ENCODE peak calls at places on chromosomes 2 and 18, in five cellular contexts. S is M059J, I is kidney epithelial cell, T is NCI-H2081, M is GM03348. K is an unnamed sample.

GRCh38 chr2:120209427-120210233 is 13.6 kb downstream of the TMEM185B start:
- DNase-seq in S (no peak), I (no peak), T (no peak), M (no peak), K (no peak)

GRCh38 chr2:37742286-37742685 is 70.8 kb upstream of the CDC42EP3 start:
- DNase-seq in S (no peak), I (no peak), T (no peak), M (peak), K (peak)

GRCh38 chr2:120466704-120467054 is 120.7 kb downstream of the INHBB start:
- DNase-seq in S (no peak), I (no peak), T (no peak), M (peak), K (no peak)

GRCh38 chr18:72672364-72673151 is 128.4 kb upstream of the CBLN2 start:
- DNase-seq in S (peak), I (no peak), T (peak), M (peak), K (peak)

GRCh38 chr2:127605691-127606277 is 40.2 kb upstream of the GPR17 start:
- DNase-seq in S (no peak), I (no peak), T (no peak), M (no peak), K (no peak)

GRCh38 chr2:196849895-196850294 is 40.7 kb upstream of the C2orf66 start:
- DNase-seq in S (peak), I (peak), T (no peak), M (peak), K (peak)

GRCh38 chr2:109487237-109487869 is 126.4 kb downstream of the SEPTIN10 start:
- DNase-seq in S (peak), I (peak), T (no peak), M (no peak), K (peak)

GRCh38 chr2:126876631-126877030 is 22.1 kb upstream of the TEX51 start:
- DNase-seq in S (no peak), I (no peak), T (no peak), M (no peak), K (no peak)

GRCh38 chr2:198252472-198252871 is 448.1 kb downstream of the PLCL1 start:
- DNase-seq in S (no peak), I (no peak), T (no peak), M (no peak), K (no peak)

GRCh38 chr18:76519156-76519549 is 24.1 kb upstream of the ZNF516 start:
- DNase-seq in S (no peak), I (no peak), T (peak), M (no peak), K (no peak)

GRCh38 chr2:64062840-64063239 is 43.6 kb upstream of the VPS54 start:
- DNase-seq in S (peak), I (peak), T (peak), M (no peak), K (no peak)

GRCh38 chr2:102336502-102336945 is 19.1 kb upstream of the IL18R1 start:
- DNase-seq in S (peak), I (no peak), T (no peak), M (no peak), K (no peak)

GRCh38 chr18:22694954-22695353 is 238.2 kb upstream of the RBBP8 start:
- DNase-seq in S (peak), I (no peak), T (no peak), M (peak), K (peak)

GRCh38 chr2:64937341-64938230 is 51.6 kb upstream of the SLC1A4 start:
- DNase-seq in S (no peak), I (no peak), T (no peak), M (no peak), K (no peak)

GRCh38 chr18:26655614-26656400 is 107.5 kb upstream of the KCTD1 start:
- DNase-seq in S (peak), I (no peak), T (peak), M (peak), K (peak)

GRCh38 chr2:190367091-190367490 is 23.7 kb downstream of the INPP1 start:
- DNase-seq in S (no peak), I (no peak), T (no peak), M (no peak), K (no peak)

GRCh38 chr2:229133155-229133772 is 137.8 kb downstream of the PID1 start:
- DNase-seq in S (peak), I (no peak), T (peak), M (peak), K (peak)

GRCh38 chr2:240646061-240646899 is 21.0 kb downstream of the GPR35 start:
- DNase-seq in S (no peak), I (no peak), T (no peak), M (peak), K (no peak)

GRCh38 chr2:238644095-238645081 is 203.5 kb upstream of the TWIST2 start:
- DNase-seq in S (peak), I (peak), T (no peak), M (peak), K (peak)

GRCh38 chr2:102412199-102412598 is 10.8 kb upstream of the IL18RAP start:
- DNase-seq in S (no peak), I (no peak), T (no peak), M (no peak), K (no peak)

GRCh38 chr2:4256351-4256750 is 553.0 kb downstream of the DCDC2C start:
- DNase-seq in S (no peak), I (no peak), T (no peak), M (no peak), K (no peak)

GRCh38 chr18:61854578-61854977 is 38.2 kb downstream of the RNF152 start:
- DNase-seq in S (peak), I (no peak), T (peak), M (no peak), K (peak)

K was measured in hepatic stellate cell.